ENCODE peak calls at places on chromosomes 1 and 21, in six cellular contexts. One of them, this sample, is unnamed. For H3K4me1, the result is how much of the 10 kb centered on the place peaks cover.

GRCh38 chr1:84096121-84096635 is 47.9 kb upstream of the PRKACB start:
- DNase-seq in IMR-90: peak
- DNase-seq in tibial artery: no peak
- DNase-seq in fibroblast of lung: no peak
- DNase-seq in PC-3: no peak
- DNase-seq in left lung: no peak
- DNase-seq in this sample: no peak

GRCh38 chr1:186086583-186086982 is 288.5 kb downstream of the TPR start:
- DNase-seq in IMR-90: no peak
- DNase-seq in tibial artery: no peak
- DNase-seq in fibroblast of lung: no peak
- DNase-seq in PC-3: no peak
- DNase-seq in left lung: no peak
- DNase-seq in this sample: no peak

GRCh38 chr1:237141471-237141870 is 99.5 kb downstream of the RYR2 start:
- DNase-seq in IMR-90: no peak
- DNase-seq in tibial artery: no peak
- DNase-seq in fibroblast of lung: peak
- DNase-seq in PC-3: no peak
- DNase-seq in left lung: no peak
- DNase-seq in this sample: no peak

GRCh38 chr1:182226618-182227017 is 165.0 kb downstream of the GLUL start:
- DNase-seq in IMR-90: no peak
- DNase-seq in tibial artery: no peak
- DNase-seq in fibroblast of lung: no peak
- DNase-seq in PC-3: no peak
- DNase-seq in left lung: no peak
- DNase-seq in this sample: no peak

GRCh38 chr1:3577300-3577699 is 34.0 kb downstream of the MEGF6 start:
- DNase-seq in IMR-90: peak
- DNase-seq in tibial artery: no peak
- DNase-seq in fibroblast of lung: peak
- DNase-seq in PC-3: no peak
- DNase-seq in left lung: no peak
- DNase-seq in this sample: no peak

GRCh38 chr1:2472561-2473166 is 3.4 kb upstream of the PLCH2 start:
- DNase-seq in IMR-90: no peak
- DNase-seq in tibial artery: no peak
- DNase-seq in fibroblast of lung: no peak
- DNase-seq in PC-3: no peak
- DNase-seq in left lung: no peak
- DNase-seq in this sample: no peak

GRCh38 chr1:65264197-65264929 is 45.0 kb upstream of the DNAJC6 start:
- DNase-seq in IMR-90: peak
- DNase-seq in tibial artery: no peak
- DNase-seq in fibroblast of lung: peak
- DNase-seq in PC-3: no peak
- DNase-seq in left lung: no peak
- DNase-seq in this sample: peak

GRCh38 chr1:101995984-101996731 is 568 bp downstream of the OLFM3 start:
- DNase-seq in IMR-90: no peak
- DNase-seq in tibial artery: no peak
- DNase-seq in fibroblast of lung: no peak
- DNase-seq in PC-3: no peak
- DNase-seq in left lung: no peak
- DNase-seq in this sample: no peak

GRCh38 chr1:226657788-226658537 is 81.1 kb downstream of the ITPKB start:
- DNase-seq in IMR-90: no peak
- DNase-seq in tibial artery: no peak
- DNase-seq in fibroblast of lung: no peak
- DNase-seq in PC-3: no peak
- DNase-seq in left lung: peak
- DNase-seq in this sample: no peak

GRCh38 chr1:168234846-168235547 is 9.2 kb downstream of the SFT2D2 start:
- DNase-seq in IMR-90: peak
- DNase-seq in tibial artery: no peak
- DNase-seq in fibroblast of lung: peak
- DNase-seq in PC-3: peak
- DNase-seq in left lung: no peak
- DNase-seq in this sample: peak

GRCh38 chr1:171740356-171740863 is 1.5 kb downstream of the VAMP4 start:
- DNase-seq in IMR-90: peak
- DNase-seq in tibial artery: no peak
- DNase-seq in fibroblast of lung: no peak
- DNase-seq in PC-3: peak
- DNase-seq in left lung: no peak
- DNase-seq in this sample: no peak

GRCh38 chr1:235307158-235308124 is 20.5 kb downstream of the ARID4B start:
- DNase-seq in IMR-90: peak
- DNase-seq in tibial artery: no peak
- DNase-seq in fibroblast of lung: no peak
- DNase-seq in PC-3: no peak
- DNase-seq in left lung: no peak
- DNase-seq in this sample: no peak

GRCh38 chr1:110067957-110068645 is 2.4 kb downstream of the ALX3 start:
- DNase-seq in IMR-90: no peak
- DNase-seq in tibial artery: no peak
- DNase-seq in fibroblast of lung: peak
- DNase-seq in PC-3: no peak
- DNase-seq in left lung: no peak
- DNase-seq in this sample: no peak

GRCh38 chr1:98429851-98430496 is 231.5 kb upstream of the SNX7 start:
- DNase-seq in IMR-90: no peak
- DNase-seq in tibial artery: no peak
- DNase-seq in fibroblast of lung: no peak
- DNase-seq in PC-3: peak
- DNase-seq in left lung: no peak
- DNase-seq in this sample: peak

GRCh38 chr1:51214615-51215131 is 21.4 kb upstream of the RNF11 start:
- DNase-seq in IMR-90: peak
- DNase-seq in tibial artery: no peak
- DNase-seq in fibroblast of lung: peak
- DNase-seq in PC-3: peak
- DNase-seq in left lung: no peak
- DNase-seq in this sample: no peak

GRCh38 chr1:227776277-227776676 is 39.2 kb upstream of the PRSS38 start:
- DNase-seq in IMR-90: peak
- DNase-seq in tibial artery: no peak
- DNase-seq in fibroblast of lung: peak
- DNase-seq in PC-3: peak
- DNase-seq in left lung: no peak
- DNase-seq in this sample: no peak

GRCh38 chr21:14403681-14404318 is 20.9 kb upstream of the HSPA13 start:
- DNase-seq in IMR-90: peak
- DNase-seq in tibial artery: no peak
- DNase-seq in fibroblast of lung: peak
- DNase-seq in PC-3: peak
- DNase-seq in left lung: no peak
- DNase-seq in this sample: peak

GRCh38 chr1:212699104-212699838 is 369 bp downstream of the BATF3 start:
- DNase-seq in IMR-90: peak
- DNase-seq in tibial artery: peak
- DNase-seq in fibroblast of lung: peak
- DNase-seq in PC-3: peak
- DNase-seq in left lung: peak
- DNase-seq in this sample: peak

GRCh38 chr1:24801169-24801568 is 55.9 kb downstream of the CLIC4 start:
- DNase-seq in IMR-90: no peak
- DNase-seq in tibial artery: no peak
- DNase-seq in fibroblast of lung: no peak
- DNase-seq in PC-3: no peak
- DNase-seq in left lung: no peak
- DNase-seq in this sample: no peak
- H3K4me3 ChIP-seq in IMR-90: no peak
- H3K4me3 ChIP-seq in tibial artery: no peak
- H3K4me3 ChIP-seq in fibroblast of lung: no peak
- H3K4me3 ChIP-seq in PC-3: no peak
- H3K4me3 ChIP-seq in left lung: no peak
- H3K4me3 ChIP-seq in this sample: no peak

GRCh38 chr1:37006132-37006868 is 28.0 kb downstream of the GRIK3 start:
- DNase-seq in IMR-90: no peak
- DNase-seq in tibial artery: no peak
- DNase-seq in fibroblast of lung: no peak
- DNase-seq in PC-3: no peak
- DNase-seq in left lung: no peak
- DNase-seq in this sample: no peak

GRCh38 chr1:37001697-37002096 is 32.6 kb downstream of the GRIK3 start:
- DNase-seq in IMR-90: no peak
- DNase-seq in tibial artery: no peak
- DNase-seq in fibroblast of lung: no peak
- DNase-seq in PC-3: no peak
- DNase-seq in left lung: no peak
- DNase-seq in this sample: no peak

GRCh38 chr1:37002898-37003297 is 31.4 kb downstream of the GRIK3 start:
- DNase-seq in IMR-90: no peak
- DNase-seq in tibial artery: no peak
- DNase-seq in fibroblast of lung: no peak
- DNase-seq in PC-3: no peak
- DNase-seq in left lung: no peak
- DNase-seq in this sample: no peak
- TF ChIP-seq CTCF in IMR-90: no peak
- TF ChIP-seq CTCF in tibial artery: no peak
- TF ChIP-seq CTCF in fibroblast of lung: no peak
- TF ChIP-seq CTCF in PC-3: no peak
- TF ChIP-seq CTCF in left lung: no peak
- TF ChIP-seq CTCF in this sample: no peak

GRCh38 chr1:45864765-45865164 is 61.4 kb downstream of the MAST2 start:
- DNase-seq in IMR-90: peak
- DNase-seq in tibial artery: no peak
- DNase-seq in fibroblast of lung: peak
- DNase-seq in PC-3: peak
- DNase-seq in left lung: no peak
- DNase-seq in this sample: no peak

GRCh38 chr1:45862008-45862407 is 58.6 kb downstream of the MAST2 start:
- DNase-seq in IMR-90: no peak
- DNase-seq in tibial artery: no peak
- DNase-seq in fibroblast of lung: no peak
- DNase-seq in PC-3: no peak
- DNase-seq in left lung: no peak
- DNase-seq in this sample: no peak

GRCh38 chr1:45863117-45863670 is 59.8 kb downstream of the MAST2 start:
- DNase-seq in IMR-90: no peak
- DNase-seq in tibial artery: no peak
- DNase-seq in fibroblast of lung: no peak
- DNase-seq in PC-3: no peak
- DNase-seq in left lung: no peak
- DNase-seq in this sample: no peak

GRCh38 chr1:45867697-45868346 is 64.4 kb downstream of the MAST2 start:
- DNase-seq in IMR-90: no peak
- DNase-seq in tibial artery: no peak
- DNase-seq in fibroblast of lung: no peak
- DNase-seq in PC-3: peak
- DNase-seq in left lung: no peak
- DNase-seq in this sample: no peak

DNA sequence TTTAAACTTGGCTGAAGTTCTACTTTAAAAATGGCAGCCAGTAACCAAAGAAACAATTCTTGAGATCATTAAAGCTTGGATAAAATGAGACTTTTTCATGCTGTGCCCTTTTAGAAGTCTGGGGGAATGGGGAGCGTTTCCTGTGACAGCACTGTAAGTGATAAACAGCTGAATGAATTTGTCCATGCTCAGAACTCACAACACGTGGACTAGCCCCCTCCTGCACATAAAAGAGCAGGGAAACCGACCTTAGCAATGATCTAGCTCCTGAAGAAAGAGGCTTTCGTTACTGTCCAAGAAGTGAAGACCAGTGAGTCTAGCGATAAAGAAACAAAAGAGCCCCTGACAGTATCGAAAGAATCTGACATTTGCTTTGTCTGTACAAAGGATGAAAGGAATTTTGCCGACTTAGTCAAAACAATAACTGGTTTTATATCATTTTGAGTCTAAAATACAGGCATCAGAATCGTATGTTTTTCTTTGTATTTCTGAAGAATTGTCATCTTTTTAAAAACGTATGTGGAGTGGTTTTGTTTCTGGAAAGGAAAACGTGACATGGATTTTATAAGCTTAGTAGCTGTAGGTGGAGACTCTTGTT is 60.8 kb downstream of the MAST2 start:
- DNase-seq in IMR-90: no peak
- DNase-seq in tibial artery: no peak
- DNase-seq in fibroblast of lung: peak
- DNase-seq in PC-3: no peak
- DNase-seq in left lung: no peak
- DNase-seq in this sample: no peak
- H3K4me1 ChIP-seq in IMR-90: under half
- H3K4me1 ChIP-seq in tibial artery: under half
- H3K4me1 ChIP-seq in fibroblast of lung: under half
- H3K4me1 ChIP-seq in PC-3: under half
- H3K4me1 ChIP-seq in left lung: under half
- H3K4me1 ChIP-seq in this sample: under half

GRCh38 chr1:40784771-40785151 is 1.2 kb downstream of the KCNQ4 start:
- DNase-seq in IMR-90: no peak
- DNase-seq in tibial artery: no peak
- DNase-seq in fibroblast of lung: no peak
- DNase-seq in PC-3: no peak
- DNase-seq in left lung: no peak
- DNase-seq in this sample: no peak

GRCh38 chr1:40786171-40786994 is 2.8 kb downstream of the KCNQ4 start:
- DNase-seq in IMR-90: no peak
- DNase-seq in tibial artery: no peak
- DNase-seq in fibroblast of lung: no peak
- DNase-seq in PC-3: no peak
- DNase-seq in left lung: no peak
- DNase-seq in this sample: no peak

GRCh38 chr1:40786995-40787705 is 3.6 kb downstream of the KCNQ4 start:
- DNase-seq in IMR-90: no peak
- DNase-seq in tibial artery: no peak
- DNase-seq in fibroblast of lung: no peak
- DNase-seq in PC-3: no peak
- DNase-seq in left lung: no peak
- DNase-seq in this sample: no peak

GRCh38 chr1:40784141-40784770 is 669 bp downstream of the KCNQ4 start:
- DNase-seq in IMR-90: no peak
- DNase-seq in tibial artery: no peak
- DNase-seq in fibroblast of lung: no peak
- DNase-seq in PC-3: no peak
- DNase-seq in left lung: peak
- DNase-seq in this sample: peak

GRCh38 chr1:40785446-40785845 is 1.9 kb downstream of the KCNQ4 start:
- DNase-seq in IMR-90: no peak
- DNase-seq in tibial artery: no peak
- DNase-seq in fibroblast of lung: no peak
- DNase-seq in PC-3: no peak
- DNase-seq in left lung: no peak
- DNase-seq in this sample: no peak
- H3K4me3 ChIP-seq in IMR-90: no peak
- H3K4me3 ChIP-seq in tibial artery: peak
- H3K4me3 ChIP-seq in fibroblast of lung: no peak
- H3K4me3 ChIP-seq in PC-3: no peak
- H3K4me3 ChIP-seq in left lung: no peak
- H3K4me3 ChIP-seq in this sample: no peak